ENCODE peak calls at places on chromosomes 16 and 17, in six cellular contexts. Y, X, R, D, G and C are unnamed samples.

GRCh38 chr16:23510154-23510914 is at the start of gene GGA2:
- DNase-seq in Y (peak), X (peak), R (peak), D (no peak), G (peak), C (peak)

GRCh38 chr17:61164517-61164916 is 235.1 kb upstream of the TBX2 start:
- DNase-seq in Y (no peak), X (no peak), R (no peak), D (no peak), G (no peak), C (no peak)

GRCh38 chr17:12180644-12181261 is 160.1 kb downstream of the MAP2K4 start:
- DNase-seq in Y (peak), X (peak), R (peak), D (no peak), G (no peak), C (peak)

GRCh38 chr17:14323522-14323981 is 22.7 kb downstream of the HS3ST3B1 start:
- DNase-seq in Y (no peak), X (no peak), R (no peak), D (no peak), G (no peak), C (no peak)

GRCh38 chr17:13786000-13786598 is 184.4 kb upstream of the HS3ST3A1 start:
- DNase-seq in Y (no peak), X (no peak), R (no peak), D (no peak), G (no peak), C (peak)

GRCh38 chr16:67186550-67186950 is 2.8 kb upstream of the MATCAP1 start:
- DNase-seq in Y (no peak), X (no peak), R (peak), D (no peak), G (no peak), C (peak)

GRCh38 chr17:7587831-7588230 is 2.1 kb downstream of the SOX15 start:
- DNase-seq in Y (no peak), X (no peak), R (no peak), D (no peak), G (no peak), C (no peak)

GRCh38 chr16:12091569-12092346 is 115.2 kb downstream of the SNX29 start:
- DNase-seq in Y (no peak), X (no peak), R (no peak), D (no peak), G (no peak), C (no peak)

GRCh38 chr17:2111691-2112090 is 56.8 kb downstream of the HIC1 start:
- DNase-seq in Y (no peak), X (no peak), R (no peak), D (no peak), G (no peak), C (no peak)

GRCh38 chr17:45221081-45221996 is at the start of gene FMNL1:
- DNase-seq in Y (no peak), X (no peak), R (no peak), D (no peak), G (peak), C (peak)

GRCh38 chr16:14362774-14363371 is 267.2 kb downstream of the PARN start:
- DNase-seq in Y (no peak), X (no peak), R (no peak), D (no peak), G (no peak), C (peak)

GRCh38 chr17:37069087-37069486 is 120.3 kb downstream of the AATF start:
- DNase-seq in Y (no peak), X (no peak), R (no peak), D (no peak), G (no peak), C (no peak)